ENCODE peak calls at places on chromosomes 7 and 10, in eight cellular contexts. C is iris pigment epithelial cell; O is activated CD8-positive, alpha-beta memory T cell treated with anti-CD3 and anti-CD28 coated beads, Interleukin-2, amount 50 U/mL, for 4 hours; A is NCI-H69; V is GM10248; H is M059J; L is ascending aorta; J is head of caudate nucleus. G is an unnamed sample.

GRCh38 chr7:1689356-1689755 is 19.3 kb downstream of the ELFN1 start:
- DNase-seq in A (peak; percentile 42), C (no peak), J (no peak), V (no peak), H (no peak), O (no peak), L (peak; percentile 2), G (no peak)

GRCh38 chr10:71802715-71803488 is 29.6 kb upstream of the VSIR start:
- DNase-seq in L (no peak), V (no peak), C (no peak), J (no peak), H (no peak), A (no peak), O (no peak), G (no peak)

GRCh38 chr10:54415483-54415882 is 385.5 kb downstream of the PCDH15 start:
- DNase-seq in A (no peak), H (no peak), O (no peak), J (no peak), L (no peak), C (no peak), V (no peak), G (no peak)

GRCh38 chr7:30700941-30701340 is 18.7 kb upstream of the CRHR2 start:
- DNase-seq in J (no peak), A (no peak), L (no peak), V (no peak), O (no peak), H (no peak), C (no peak), G (no peak)

GRCh38 chr10:1939016-1939415 is 201.7 kb upstream of the ADARB2 start:
- DNase-seq in H (no peak), V (no peak), A (no peak), O (peak; percentile 50), L (no peak), J (no peak), C (no peak), G (no peak)

GRCh38 chr7:18198868-18199267 is 171.2 kb upstream of the PRPS1L1 start:
- DNase-seq in H (no peak), C (no peak), L (no peak), A (no peak), J (no peak), O (no peak), V (no peak), G (no peak)

GRCh38 chr10:112958275-112958995 is 8.4 kb downstream of the TCF7L2 start:
- DNase-seq in O (no peak), C (peak; percentile 95), J (no peak), L (no peak), A (peak; percentile 9), V (no peak), H (peak; percentile 83), G (no peak)

GRCh38 chr7:3461923-3462322 is 160.9 kb downstream of the SDK1 start:
- DNase-seq in J (no peak), H (no peak), V (no peak), C (no peak), L (no peak), O (peak; percentile 53), A (no peak), G (no peak)

GRCh38 chr7:151412318-151412717 is 2.5 kb upstream of the WDR86 start:
- DNase-seq in L (no peak), C (no peak), A (no peak), V (no peak), H (no peak), J (no peak), O (no peak), G (no peak)

GRCh38 chr7:130356121-130356759 is 11.6 kb downstream of the CPA5 start:
- DNase-seq in A (peak; percentile 95), V (no peak), L (peak; percentile 65), H (peak; percentile 100), O (no peak), C (peak; percentile 93), J (no peak), G (no peak)

GRCh38 chr10:88379575-88379974 is 203.5 kb downstream of the RNLS start:
- DNase-seq in L (no peak), A (no peak), H (peak; percentile 75), V (no peak), J (no peak), O (no peak), C (peak; percentile 94), G (no peak)

GRCh38 chr10:104258209-104258608 is 3.5 kb downstream of the GSTO1 start:
- DNase-seq in A (no peak), V (no peak), C (no peak), H (no peak), J (no peak), L (no peak), O (no peak), G (no peak)

GRCh38 chr7:1458676-1459511 is at the start of gene MICALL2:
- DNase-seq in O (peak; percentile 41), V (no peak), H (peak; percentile 92), L (peak; percentile 95), J (no peak), C (peak; percentile 87), A (peak; percentile 71), G (no peak)

GRCh38 chr10:35545079-35545657 is 60.0 kb upstream of the GJD4 start:
- DNase-seq in C (no peak), J (no peak), V (no peak), A (no peak), L (no peak), O (no peak), H (no peak), G (no peak)